ENCODE peak calls at places on chromosomes 11 and 22, in seven cellular contexts. One of them, this sample, is unnamed.

GRCh38 chr11:37002831-37003230 is 404.8 kb upstream of the RAG2 start:
- DNase-seq in HCT116: no peak
- DNase-seq in body of pancreas: no peak
- DNase-seq in tibial nerve: no peak
- DNase-seq in uterus: no peak
- DNase-seq in fibroblast of lung: no peak
- DNase-seq in hepatocyte: no peak
- DNase-seq in this sample: no peak

GRCh38 chr11:61160487-61161189 is 588 bp downstream of the VPS37C start:
- DNase-seq in hepatocyte: no peak
- DNase-seq in tibial nerve: peak
- DNase-seq in uterus: no peak
- DNase-seq in fibroblast of lung: no peak
- DNase-seq in HCT116: no peak
- DNase-seq in body of pancreas: no peak
- DNase-seq in this sample: no peak

GRCh38 chr11:125154380-125155099 is 10.0 kb upstream of the PKNOX2 start:
- DNase-seq in uterus: no peak
- DNase-seq in hepatocyte: no peak
- DNase-seq in HCT116: no peak
- DNase-seq in tibial nerve: no peak
- DNase-seq in body of pancreas: no peak
- DNase-seq in fibroblast of lung: no peak
- DNase-seq in this sample: no peak

GRCh38 chr22:36741204-36741793 is 34.6 kb downstream of the IFT27 start:
- DNase-seq in HCT116: peak
- DNase-seq in hepatocyte: no peak
- DNase-seq in uterus: no peak
- DNase-seq in body of pancreas: no peak
- DNase-seq in fibroblast of lung: peak
- DNase-seq in tibial nerve: no peak
- DNase-seq in this sample: no peak

GRCh38 chr22:31876156-31877035 is 67.9 kb upstream of the YWHAH start:
- DNase-seq in tibial nerve: no peak
- DNase-seq in HCT116: no peak
- DNase-seq in uterus: no peak
- DNase-seq in fibroblast of lung: no peak
- DNase-seq in hepatocyte: no peak
- DNase-seq in body of pancreas: no peak
- DNase-seq in this sample: no peak

GRCh38 chr11:92253945-92254344 is 29.3 kb downstream of the FAT3 start:
- DNase-seq in HCT116: no peak
- DNase-seq in hepatocyte: no peak
- DNase-seq in body of pancreas: no peak
- DNase-seq in uterus: no peak
- DNase-seq in fibroblast of lung: peak
- DNase-seq in tibial nerve: no peak
- DNase-seq in this sample: no peak

GRCh38 chr22:29994941-29995340 is 85.3 kb upstream of the HORMAD2 start:
- DNase-seq in hepatocyte: peak
- DNase-seq in body of pancreas: no peak
- DNase-seq in uterus: no peak
- DNase-seq in tibial nerve: no peak
- DNase-seq in fibroblast of lung: peak
- DNase-seq in HCT116: no peak
- DNase-seq in this sample: peak

GRCh38 chr11:3158131-3158591 is 6.9 kb downstream of the OSBPL5 start:
- DNase-seq in body of pancreas: no peak
- DNase-seq in HCT116: no peak
- DNase-seq in hepatocyte: no peak
- DNase-seq in fibroblast of lung: no peak
- DNase-seq in uterus: no peak
- DNase-seq in tibial nerve: no peak
- DNase-seq in this sample: no peak

GRCh38 chr11:79045018-79045787 is 395.6 kb downstream of the TENM4 start:
- DNase-seq in HCT116: no peak
- DNase-seq in body of pancreas: peak
- DNase-seq in hepatocyte: no peak
- DNase-seq in uterus: no peak
- DNase-seq in fibroblast of lung: no peak
- DNase-seq in tibial nerve: no peak
- DNase-seq in this sample: no peak

GRCh38 chr11:816433-816779 is 2.3 kb upstream of the PNPLA2 start:
- DNase-seq in uterus: no peak
- DNase-seq in tibial nerve: no peak
- DNase-seq in HCT116: no peak
- DNase-seq in fibroblast of lung: no peak
- DNase-seq in hepatocyte: no peak
- DNase-seq in body of pancreas: no peak
- DNase-seq in this sample: no peak

GRCh38 chr11:8356731-8357504 is 93.2 kb upstream of the LMO1 start:
- DNase-seq in body of pancreas: no peak
- DNase-seq in hepatocyte: no peak
- DNase-seq in tibial nerve: peak
- DNase-seq in uterus: peak
- DNase-seq in fibroblast of lung: peak
- DNase-seq in HCT116: no peak
- DNase-seq in this sample: no peak

GRCh38 chr11:100932474-100933100 is 197.0 kb downstream of the PGR start:
- DNase-seq in tibial nerve: no peak
- DNase-seq in uterus: no peak
- DNase-seq in hepatocyte: peak
- DNase-seq in fibroblast of lung: peak
- DNase-seq in body of pancreas: no peak
- DNase-seq in HCT116: peak
- DNase-seq in this sample: no peak

GRCh38 chr11:112889446-112889845 is 71.8 kb upstream of the NCAM1 start:
- DNase-seq in HCT116: no peak
- DNase-seq in tibial nerve: no peak
- DNase-seq in hepatocyte: no peak
- DNase-seq in uterus: no peak
- DNase-seq in fibroblast of lung: no peak
- DNase-seq in body of pancreas: no peak
- DNase-seq in this sample: no peak

GRCh38 chr22:17243524-17243923 is 24.3 kb upstream of the ADA2 start:
- DNase-seq in body of pancreas: no peak
- DNase-seq in HCT116: no peak
- DNase-seq in uterus: no peak
- DNase-seq in fibroblast of lung: no peak
- DNase-seq in hepatocyte: peak
- DNase-seq in tibial nerve: no peak
- DNase-seq in this sample: no peak

GRCh38 chr11:71252782-71253730 is 679 bp upstream of the SHANK2 start:
- DNase-seq in HCT116: peak
- DNase-seq in fibroblast of lung: peak
- DNase-seq in hepatocyte: peak
- DNase-seq in uterus: no peak
- DNase-seq in body of pancreas: peak
- DNase-seq in tibial nerve: no peak
- DNase-seq in this sample: peak

GRCh38 chr11:71251159-71251721 is 1.1 kb downstream of the SHANK2 start:
- DNase-seq in fibroblast of lung: no peak
- DNase-seq in uterus: no peak
- DNase-seq in hepatocyte: peak
- DNase-seq in body of pancreas: peak
- DNase-seq in HCT116: no peak
- DNase-seq in tibial nerve: no peak
- DNase-seq in this sample: peak

GRCh38 chr11:71250512-71251158 is 1.7 kb downstream of the SHANK2 start:
- DNase-seq in fibroblast of lung: no peak
- DNase-seq in body of pancreas: no peak
- DNase-seq in uterus: no peak
- DNase-seq in HCT116: no peak
- DNase-seq in tibial nerve: no peak
- DNase-seq in hepatocyte: no peak
- DNase-seq in this sample: no peak

GRCh38 chr11:71252434-71252781 is at the start of gene SHANK2:
- DNase-seq in tibial nerve: no peak
- DNase-seq in body of pancreas: peak
- DNase-seq in uterus: no peak
- DNase-seq in HCT116: no peak
- DNase-seq in hepatocyte: peak
- DNase-seq in fibroblast of lung: no peak
- DNase-seq in this sample: peak

GRCh38 chr11:71251761-71252433 is 480 bp downstream of the SHANK2 start:
- DNase-seq in tibial nerve: no peak
- DNase-seq in hepatocyte: peak
- DNase-seq in uterus: no peak
- DNase-seq in body of pancreas: peak
- DNase-seq in HCT116: no peak
- DNase-seq in fibroblast of lung: no peak
- DNase-seq in this sample: peak
- TF ChIP-seq CTCF in tibial nerve: no peak
- TF ChIP-seq CTCF in hepatocyte: peak
- TF ChIP-seq CTCF in uterus: no peak
- TF ChIP-seq CTCF in body of pancreas: peak
- TF ChIP-seq CTCF in HCT116: peak
- TF ChIP-seq CTCF in fibroblast of lung: no peak
- TF ChIP-seq CTCF in this sample: peak

GRCh38 chr22:39417641-39418040 is 18.1 kb downstream of the TAB1 start:
- DNase-seq in body of pancreas: no peak
- DNase-seq in tibial nerve: no peak
- DNase-seq in fibroblast of lung: no peak
- DNase-seq in HCT116: no peak
- DNase-seq in hepatocyte: no peak
- DNase-seq in uterus: no peak
- DNase-seq in this sample: no peak

GRCh38 chr22:39414886-39415285 is 15.3 kb downstream of the TAB1 start:
- DNase-seq in hepatocyte: no peak
- DNase-seq in fibroblast of lung: no peak
- DNase-seq in uterus: no peak
- DNase-seq in tibial nerve: no peak
- DNase-seq in HCT116: no peak
- DNase-seq in body of pancreas: no peak
- DNase-seq in this sample: no peak

GRCh38 chr22:39415506-39415905 is 15.9 kb downstream of the TAB1 start:
- DNase-seq in body of pancreas: no peak
- DNase-seq in hepatocyte: peak
- DNase-seq in fibroblast of lung: no peak
- DNase-seq in tibial nerve: no peak
- DNase-seq in HCT116: no peak
- DNase-seq in uterus: no peak
- DNase-seq in this sample: no peak

GRCh38 chr22:39416319-39416718 is 16.7 kb downstream of the TAB1 start:
- DNase-seq in HCT116: no peak
- DNase-seq in tibial nerve: no peak
- DNase-seq in body of pancreas: no peak
- DNase-seq in fibroblast of lung: no peak
- DNase-seq in hepatocyte: peak
- DNase-seq in uterus: no peak
- DNase-seq in this sample: no peak

DNA sequence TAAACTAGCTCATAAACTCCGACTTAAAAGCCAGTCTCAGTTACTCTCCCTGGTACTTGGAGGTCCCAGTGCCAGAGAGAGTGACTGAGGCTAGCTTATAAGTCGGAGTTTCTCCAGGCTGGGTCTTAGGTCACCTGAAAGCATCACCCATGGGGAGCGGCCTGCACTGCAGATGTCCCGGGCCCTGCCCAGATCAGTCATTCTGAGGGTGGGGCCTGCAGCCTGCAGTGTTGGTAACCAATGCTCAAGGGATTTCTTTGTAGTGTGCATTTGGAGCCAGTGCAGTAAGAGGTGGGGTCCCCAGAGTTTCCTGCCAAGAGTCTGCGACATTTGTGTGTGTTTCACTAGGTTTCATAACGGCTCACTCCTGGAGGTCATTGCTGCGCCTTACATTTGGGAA is 14.8 kb downstream of the TAB1 start:
- DNase-seq in hepatocyte: no peak
- DNase-seq in body of pancreas: no peak
- DNase-seq in fibroblast of lung: no peak
- DNase-seq in HCT116: no peak
- DNase-seq in tibial nerve: no peak
- DNase-seq in uterus: no peak
- DNase-seq in this sample: no peak
- TF ChIP-seq CTCF in hepatocyte: no peak
- TF ChIP-seq CTCF in body of pancreas: no peak
- TF ChIP-seq CTCF in fibroblast of lung: no peak
- TF ChIP-seq CTCF in HCT116: no peak
- TF ChIP-seq CTCF in tibial nerve: no peak
- TF ChIP-seq CTCF in uterus: no peak
- TF ChIP-seq CTCF in this sample: no peak

GRCh38 chr11:107853070-107853469 is 5.5 kb downstream of the SLC35F2 start:
- DNase-seq in uterus: no peak
- DNase-seq in hepatocyte: no peak
- DNase-seq in body of pancreas: no peak
- DNase-seq in fibroblast of lung: no peak
- DNase-seq in HCT116: no peak
- DNase-seq in tibial nerve: no peak
- DNase-seq in this sample: no peak
- TF ChIP-seq CTCF in uterus: no peak
- TF ChIP-seq CTCF in hepatocyte: no peak
- TF ChIP-seq CTCF in body of pancreas: no peak
- TF ChIP-seq CTCF in fibroblast of lung: no peak
- TF ChIP-seq CTCF in HCT116: no peak
- TF ChIP-seq CTCF in tibial nerve: no peak
- TF ChIP-seq CTCF in this sample: no peak

DNA sequence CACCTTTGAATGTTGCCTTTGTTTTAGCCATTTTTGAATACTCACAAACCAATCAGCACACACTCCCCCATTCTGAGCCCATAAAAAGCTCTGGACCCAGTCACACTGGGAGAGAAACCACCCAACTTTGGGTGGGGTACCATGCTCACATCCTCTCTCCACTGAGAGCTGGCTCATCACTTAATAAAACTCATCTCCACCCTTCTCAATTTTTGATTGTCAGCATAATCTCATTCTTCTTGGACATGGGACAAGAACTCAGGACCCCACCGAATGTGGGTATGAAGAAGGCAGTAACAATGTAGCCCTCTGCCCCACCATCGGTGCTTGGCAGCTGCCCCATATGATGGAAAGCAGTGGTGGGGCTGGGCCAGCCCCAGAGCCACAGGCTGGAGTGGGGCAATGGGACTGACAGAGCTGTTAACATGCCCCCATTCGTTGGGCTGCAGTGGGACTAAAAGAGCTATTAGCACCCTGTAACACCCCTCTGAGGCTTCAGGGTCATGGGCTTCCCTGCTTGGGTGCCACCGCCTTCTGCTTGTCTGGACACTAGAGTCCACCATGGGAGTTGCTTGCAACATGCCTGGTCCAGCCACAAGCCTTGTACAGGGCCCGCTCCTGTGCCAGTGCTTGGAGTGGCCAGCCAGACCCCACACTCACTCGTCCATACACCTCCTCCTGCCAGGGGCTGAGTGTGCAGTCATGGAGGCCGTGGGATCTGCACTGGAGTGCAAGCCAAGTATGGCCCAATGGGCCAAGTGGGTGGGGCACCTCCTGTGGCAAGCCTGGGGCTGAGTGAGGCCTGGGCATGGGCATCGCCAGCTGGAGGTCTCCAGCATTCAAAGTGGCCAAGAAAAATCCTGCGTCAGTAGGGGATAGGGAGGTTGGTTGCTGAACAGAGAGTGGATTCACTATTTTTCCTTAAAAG is 471.1 kb downstream of the TBC1D22A start:
- DNase-seq in HCT116: no peak
- DNase-seq in body of pancreas: no peak
- DNase-seq in hepatocyte: no peak
- DNase-seq in uterus: no peak
- DNase-seq in fibroblast of lung: no peak
- DNase-seq in tibial nerve: no peak
- DNase-seq in this sample: no peak
- TF ChIP-seq CTCF in HCT116: no peak
- TF ChIP-seq CTCF in body of pancreas: no peak
- TF ChIP-seq CTCF in hepatocyte: no peak
- TF ChIP-seq CTCF in uterus: no peak
- TF ChIP-seq CTCF in fibroblast of lung: no peak
- TF ChIP-seq CTCF in tibial nerve: no peak
- TF ChIP-seq CTCF in this sample: no peak

GRCh38 chr11:13486926-13487660 is 8.7 kb downstream of the PTH start:
- DNase-seq in tibial nerve: no peak
- DNase-seq in fibroblast of lung: peak
- DNase-seq in uterus: no peak
- DNase-seq in body of pancreas: peak
- DNase-seq in hepatocyte: peak
- DNase-seq in HCT116: no peak
- DNase-seq in this sample: peak
- TF ChIP-seq CTCF in tibial nerve: no peak
- TF ChIP-seq CTCF in fibroblast of lung: peak
- TF ChIP-seq CTCF in uterus: no peak
- TF ChIP-seq CTCF in body of pancreas: peak
- TF ChIP-seq CTCF in hepatocyte: peak
- TF ChIP-seq CTCF in HCT116: peak
- TF ChIP-seq CTCF in this sample: peak